ENCODE peak calls at places on chromosomes 11 and 22, in four cellular contexts. One of them, this sample, is unnamed.

GRCh38 chr22:49569286-49570031 is 258.2 kb downstream of the BRD1 start:
- DNase-seq in hypothalamus: no peak
- DNase-seq in activated CD4-positive, alpha-beta T cell treated with anti-CD3 and anti-CD28 coated beads, Interleukin-2, amount 50 U/mL, for 24 hours: no peak
- DNase-seq in smooth muscle cell of the brain vasculature: no peak
- DNase-seq in this sample: no peak

GRCh38 chr11:115996125-115996807 is 492.1 kb upstream of the CADM1 start:
- DNase-seq in hypothalamus: no peak
- DNase-seq in activated CD4-positive, alpha-beta T cell treated with anti-CD3 and anti-CD28 coated beads, Interleukin-2, amount 50 U/mL, for 24 hours: no peak
- DNase-seq in smooth muscle cell of the brain vasculature: no peak
- DNase-seq in this sample: no peak

GRCh38 chr22:48745842-48746788 is 1081.6 kb downstream of the BRD1 start:
- DNase-seq in hypothalamus: no peak
- DNase-seq in activated CD4-positive, alpha-beta T cell treated with anti-CD3 and anti-CD28 coated beads, Interleukin-2, amount 50 U/mL, for 24 hours: no peak
- DNase-seq in smooth muscle cell of the brain vasculature: no peak
- DNase-seq in this sample: no peak

GRCh38 chr11:59207988-59208432 is 4.7 kb downstream of the MPEG1 start:
- DNase-seq in hypothalamus: no peak
- DNase-seq in activated CD4-positive, alpha-beta T cell treated with anti-CD3 and anti-CD28 coated beads, Interleukin-2, amount 50 U/mL, for 24 hours: peak
- DNase-seq in smooth muscle cell of the brain vasculature: peak
- DNase-seq in this sample: peak

GRCh38 chr11:2301631-2302272 is at the start of the genes C11orf21 and TSPAN32:
- DNase-seq in hypothalamus: no peak
- DNase-seq in activated CD4-positive, alpha-beta T cell treated with anti-CD3 and anti-CD28 coated beads, Interleukin-2, amount 50 U/mL, for 24 hours: no peak
- DNase-seq in smooth muscle cell of the brain vasculature: no peak
- DNase-seq in this sample: no peak

GRCh38 chr11:46370253-46370652 is 11.2 kb upstream of the MDK start:
- DNase-seq in hypothalamus: no peak
- DNase-seq in activated CD4-positive, alpha-beta T cell treated with anti-CD3 and anti-CD28 coated beads, Interleukin-2, amount 50 U/mL, for 24 hours: no peak
- DNase-seq in smooth muscle cell of the brain vasculature: no peak
- DNase-seq in this sample: no peak

GRCh38 chr11:64447717-64448598 is 89.0 kb downstream of the RPS6KA4 start:
- DNase-seq in hypothalamus: peak
- DNase-seq in activated CD4-positive, alpha-beta T cell treated with anti-CD3 and anti-CD28 coated beads, Interleukin-2, amount 50 U/mL, for 24 hours: no peak
- DNase-seq in smooth muscle cell of the brain vasculature: no peak
- DNase-seq in this sample: no peak

GRCh38 chr11:42329930-42330555 is 870.6 kb upstream of the LRRC4C start:
- DNase-seq in hypothalamus: no peak
- DNase-seq in activated CD4-positive, alpha-beta T cell treated with anti-CD3 and anti-CD28 coated beads, Interleukin-2, amount 50 U/mL, for 24 hours: no peak
- DNase-seq in smooth muscle cell of the brain vasculature: no peak
- DNase-seq in this sample: no peak

GRCh38 chr11:44785856-44786606 is 59.3 kb downstream of the TSPAN18 start:
- DNase-seq in hypothalamus: no peak
- DNase-seq in activated CD4-positive, alpha-beta T cell treated with anti-CD3 and anti-CD28 coated beads, Interleukin-2, amount 50 U/mL, for 24 hours: no peak
- DNase-seq in smooth muscle cell of the brain vasculature: no peak
- DNase-seq in this sample: no peak